ENCODE peak calls at places on chromosomes 13 and 19, in four cellular contexts. U is GM23338, K is lower leg skin, W is uterus. D is an unnamed sample.

GRCh38 chr19:49340069-49340864 is 5.1 kb downstream of the CD37 start:
- DNase-seq in W (peak; percentile 74), U (peak; percentile 80), K (peak; percentile 92), D (no peak)

GRCh38 chr19:40716031-40716654 is 543 bp downstream of the COQ8B start:
- DNase-seq in W (no peak), U (no peak), K (no peak), D (peak; percentile 91)

GRCh38 chr19:55178781-55179569 is 1.1 kb downstream of the SYT5 start:
- DNase-seq in W (peak; percentile 52), K (no peak), U (peak; percentile 96), D (no peak)

GRCh38 chr19:33133438-33134031 is 1.6 kb downstream of the WDR88 start:
- DNase-seq in U (peak; percentile 51), W (no peak), K (no peak), D (no peak)

GRCh38 chr19:23436944-23437343 is 41.7 kb upstream of the ZNF91 start:
- DNase-seq in W (no peak), U (peak; percentile 63), K (peak; percentile 25), D (no peak)

GRCh38 chr13:114111577-114111976 is 20.8 kb downstream of the RASA3 start:
- DNase-seq in K (no peak), W (no peak), U (no peak), D (no peak)

GRCh38 chr13:62280590-62280989 is 864.9 kb upstream of the PCDH20 start:
- DNase-seq in K (no peak), W (no peak), U (no peak), D (no peak)

GRCh38 chr13:27007166-27007565 is 164.4 kb downstream of the USP12 start:
- DNase-seq in U (peak; percentile 33), K (peak; percentile 82), W (no peak), D (no peak)

GRCh38 chr13:97521726-97522125 is 87.8 kb downstream of the RAP2A start:
- DNase-seq in K (no peak), U (peak; percentile 8), W (no peak), D (no peak)

GRCh38 chr13:37481005-37481857 is 117.3 kb downstream of the POSTN start:
- DNase-seq in W (no peak), K (no peak), U (no peak), D (no peak)

GRCh38 chr19:42352216-42352892 is 26.9 kb downstream of the MEGF8 start:
- DNase-seq in U (peak; percentile 42), W (no peak), K (no peak), D (no peak)

GRCh38 chr19:21474671-21475181 is 30.7 kb upstream of the ZNF429 start:
- DNase-seq in K (peak; percentile 91), W (peak; percentile 78), U (peak; percentile 92), D (peak; percentile 6)

GRCh38 chr19:58093071-58093470 is 5.0 kb downstream of the ZSCAN18 start:
- DNase-seq in U (no peak), K (no peak), W (no peak), D (no peak)

GRCh38 chr19:41945135-41945766 is 13.9 kb downstream of the RABAC1 start:
- DNase-seq in U (no peak), W (no peak), K (no peak), D (no peak)

GRCh38 chr19:44107751-44108150 is 5.4 kb upstream of the ZNF225 start:
- DNase-seq in U (no peak), K (no peak), W (no peak), D (no peak)

GRCh38 chr19:47729468-47729798 is 15.9 kb upstream of the NOP53 start:
- DNase-seq in W (peak; percentile 79), K (peak; percentile 92), U (peak; percentile 66), D (no peak)

GRCh38 chr13:64755961-64756360 is 2474.2 kb downstream of the PCDH9 start:
- DNase-seq in U (no peak), K (no peak), W (no peak), D (no peak)

GRCh38 chr13:72293206-72293605 is 426.2 kb upstream of the DACH1 start:
- DNase-seq in U (no peak), W (no peak), K (no peak), D (no peak)

GRCh38 chr13:20981370-20982095 is 79.0 kb upstream of the XPO4 start:
- DNase-seq in U (no peak), K (peak; percentile 60), W (no peak), D (no peak)

GRCh38 chr19:47414469-47414868 is 4.9 kb downstream of the MEIS3 start:
- DNase-seq in U (peak; percentile 74), W (no peak), K (no peak), D (no peak)

GRCh38 chr13:49488563-49488962 is 7.2 kb upstream of the PHF11 start:
- DNase-seq in K (no peak), W (no peak), U (no peak), D (no peak)

GRCh38 chr13:40340368-40341085 is 325.9 kb downstream of the FOXO1 start:
- DNase-seq in U (no peak), W (no peak), K (no peak), D (no peak)

GRCh38 chr13:108463365-108463764 is 166.0 kb upstream of the MYO16 start:
- DNase-seq in W (no peak), K (no peak), U (no peak), D (peak; percentile 51)

GRCh38 chr13:32429406-32429909 is 1.5 kb upstream of the N4BP2L1 start:
- DNase-seq in U (no peak), K (no peak), W (no peak), D (no peak)

GRCh38 chr13:110265341-110265681 is 41.6 kb downstream of the COL4A1 start:
- DNase-seq in U (no peak), K (peak; percentile 86), W (no peak), D (no peak)

GRCh38 chr13:32170841-32171240 is 139.3 kb downstream of the FRY start:
- DNase-seq in K (no peak), U (no peak), W (no peak), D (no peak)

GRCh38 chr13:45297456-45298205 is 43.4 kb downstream of the TPT1 start:
- DNase-seq in U (no peak), W (no peak), K (peak; percentile 53), D (no peak)

DNA sequence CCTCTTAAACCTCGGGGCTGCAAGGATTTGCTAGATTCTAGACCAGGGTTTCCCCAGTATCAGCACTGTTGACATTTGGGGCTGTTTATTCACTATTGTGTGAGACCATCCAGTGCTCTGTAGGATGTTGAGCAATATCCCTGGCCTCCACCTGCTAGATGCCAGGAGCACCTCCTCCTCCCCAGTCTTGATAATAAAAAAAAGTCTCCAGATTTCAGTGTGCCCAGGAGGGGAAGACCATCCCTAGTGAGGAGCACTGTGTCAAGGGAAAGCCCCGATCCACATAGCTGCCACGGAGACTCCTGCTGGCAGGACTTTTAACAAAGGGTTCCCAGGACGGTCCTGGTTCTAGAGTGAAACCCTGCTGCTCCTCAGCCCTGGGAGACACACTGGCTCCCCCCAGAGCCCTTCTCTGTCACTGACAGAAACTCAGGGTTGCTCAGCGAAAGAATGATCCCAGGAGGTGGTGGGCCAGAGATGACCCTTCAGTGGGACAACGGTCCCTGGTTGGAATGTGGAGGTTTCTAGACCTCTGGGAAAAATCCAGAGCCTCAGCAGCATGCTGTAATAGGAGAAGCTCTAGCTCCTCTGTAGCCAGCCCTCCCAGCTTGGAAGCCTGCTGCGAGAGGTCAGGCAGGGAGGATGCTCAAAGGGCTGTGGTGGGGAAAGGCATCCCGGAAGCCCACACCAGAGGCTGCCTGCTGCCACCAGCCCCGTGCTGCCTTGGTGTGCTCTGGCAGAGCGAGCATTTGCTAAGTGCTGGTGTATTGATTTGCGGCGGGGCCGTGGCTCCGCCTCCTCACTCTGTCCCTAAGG is 20.3 kb downstream of the LYL1 start:
- DNase-seq in K (no peak), W (peak; percentile 62), U (peak; percentile 74), D (no peak)
- TF ChIP-seq CTCF in K (no peak), W (peak; percentile 50), U (peak; percentile 68), D (peak; percentile 44)

GRCh38 chr19:38599722-38600121 is 18.0 kb downstream of the MAP4K1 start:
- DNase-seq in K (no peak), W (no peak), U (no peak), D (no peak)

GRCh38 chr19:38592940-38593339 is 24.8 kb downstream of the MAP4K1 start:
- DNase-seq in W (no peak), U (peak; percentile 61), K (no peak), D (no peak)

GRCh38 chr19:38597075-38597474 is 20.7 kb downstream of the MAP4K1 start:
- DNase-seq in K (no peak), W (no peak), U (peak; percentile 35), D (no peak)

GRCh38 chr19:38596057-38596981 is 21.4 kb downstream of the MAP4K1 start:
- DNase-seq in W (no peak), U (peak; percentile 98), K (no peak), D (no peak)
- H3K4me3 ChIP-seq in W (no peak overlapping the region), U (peak overlapping the region; percentile 84), K (no peak overlapping the region), D (peak overlapping the region; percentile 14)

DNA sequence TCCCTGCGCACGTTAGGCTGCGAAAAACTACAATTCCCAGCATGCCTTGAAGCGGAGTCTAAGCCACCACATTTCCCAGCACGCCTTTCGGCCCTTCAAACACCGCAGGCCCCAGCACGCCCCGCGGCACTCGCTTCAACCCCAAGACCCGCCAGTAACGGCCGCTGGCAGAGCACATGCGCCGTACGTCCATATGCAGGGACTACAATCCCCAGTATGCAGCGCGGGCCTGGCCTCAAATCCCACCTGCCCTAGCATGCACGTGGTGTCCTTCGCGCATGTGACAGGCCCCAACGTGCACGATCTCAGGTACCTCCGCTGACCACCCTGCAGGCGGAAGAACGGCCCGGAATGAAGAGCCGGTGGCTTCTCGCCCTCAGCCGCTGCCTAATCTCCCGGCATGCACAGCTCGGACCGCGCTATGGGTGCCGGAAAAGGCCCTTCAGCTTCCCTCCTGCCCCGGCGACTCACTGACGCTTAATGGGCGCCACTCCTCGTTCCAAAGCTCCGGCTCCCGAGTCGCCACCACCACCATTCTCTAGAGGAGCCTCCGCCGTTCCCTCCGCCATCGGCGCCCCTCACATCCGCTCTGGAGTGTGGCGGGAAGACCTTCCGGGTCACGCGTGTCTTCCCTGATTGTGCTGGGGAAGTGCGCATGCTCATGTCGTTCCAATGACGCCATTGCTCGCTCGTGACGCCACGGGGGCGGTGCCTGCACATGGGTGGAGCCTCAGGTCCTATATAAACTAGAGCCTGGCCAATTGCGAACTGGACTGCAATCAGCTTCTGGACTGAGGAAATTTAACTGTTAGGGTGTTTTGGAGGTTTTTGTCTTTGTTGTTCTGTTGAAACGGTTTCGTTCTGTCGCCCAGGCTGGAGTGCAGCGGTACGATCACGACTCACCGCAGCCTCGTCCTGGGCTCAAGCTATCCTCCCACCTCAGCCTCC is at the start of gene DUS3L:
- DNase-seq in W (peak; percentile 93), U (peak; percentile 99), K (peak; percentile 99), D (peak; percentile 76)
- TF ChIP-seq CTCF in W (no peak), U (no peak), K (no peak), D (no peak)

DNA sequence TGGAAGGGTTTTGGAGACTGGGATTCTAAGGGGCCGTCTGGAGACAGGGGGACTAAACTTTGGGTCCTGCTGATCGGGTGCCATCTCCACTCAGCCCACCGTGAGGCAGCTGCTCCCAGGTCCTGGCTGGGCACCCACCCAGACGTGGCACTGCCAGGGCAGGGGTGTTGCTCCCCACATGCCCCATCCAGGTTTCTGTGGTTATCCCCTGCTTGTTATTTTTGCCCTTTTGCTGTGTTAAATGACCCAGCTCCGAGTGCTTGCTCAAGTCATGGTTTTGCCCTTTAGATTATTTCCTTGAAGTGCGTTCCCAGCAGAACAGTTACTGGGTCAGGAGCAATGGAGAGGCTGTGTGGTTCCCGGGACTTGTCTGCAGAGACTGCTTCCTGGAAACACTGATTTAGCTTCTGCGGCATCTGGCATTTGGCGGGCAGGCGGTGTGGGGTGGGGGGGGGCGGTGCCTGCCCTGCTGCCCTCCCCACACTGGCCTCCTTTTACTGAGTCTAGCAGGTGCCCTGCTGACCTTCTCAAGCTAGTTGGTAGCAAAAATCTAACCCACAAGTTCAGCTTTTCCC is 1.9 kb downstream of the RAB11B start:
- DNase-seq in W (no peak), K (no peak), U (no peak), D (no peak)
- H3K4me3 ChIP-seq in W (no peak overlapping the region), K (no peak overlapping the region), U (no peak overlapping the region), D (peak overlapping the region; percentile 5)

GRCh38 chr13:77016888-77017623 is 9.9 kb downstream of the FBXL3 start:
- DNase-seq in K (no peak), U (peak; percentile 29), W (no peak), D (no peak)
- TF ChIP-seq CTCF in K (no peak), U (no peak), W (no peak), D (no peak)

D was measured in epithelial cell of proximal tubule.